ENCODE peak calls at places on chromosomes 11 and 22, in nine cellular contexts. Z is fibroblast of lung; B is DND-41; R is naive thymus-derived CD8-positive, alpha-beta T cell; Y is putamen; X is spleen; F is thoracic aorta; L is GM12891; V is Caco-2. Q is an unnamed sample.
A peak's percentile ranks its signal among the peaks of the same experiment; 100 is the strongest.

GRCh38 chr11:71933141-71933933 is 4.5 kb downstream of the RNF121 start:
- DNase-seq in Z (no peak), B (no peak), R (no peak), Y (no peak), X (no peak), F (no peak), L (no peak), V (no peak), Q (no peak)

GRCh38 chr11:65224939-65225283 is 36.9 kb upstream of the POLA2 start:
- DNase-seq in Z (peak; percentile 72), B (no peak), R (no peak), Y (no peak), X (no peak), F (no peak), L (no peak), V (peak; percentile 86), Q (no peak)

GRCh38 chr11:36953986-36954385 is 355.9 kb upstream of the RAG2 start:
- DNase-seq in Z (no peak), B (no peak), R (no peak), Y (no peak), X (no peak), F (no peak), L (no peak), V (no peak), Q (no peak)

GRCh38 chr11:123166095-123166559 is 28.9 kb downstream of the CLMP start:
- DNase-seq in Z (peak; percentile 93), B (peak; percentile 18), R (no peak), Y (no peak), X (no peak), F (no peak), L (no peak), V (peak; percentile 79), Q (no peak)

GRCh38 chr22:44667276-44667675 is 34.7 kb upstream of the PRR5 start:
- DNase-seq in Z (no peak), B (no peak), R (no peak), Y (no peak), X (no peak), F (no peak), L (no peak), V (no peak), Q (no peak)

GRCh38 chr11:129224538-129224937 is 32.4 kb upstream of the ARHGAP32 start:
- DNase-seq in Z (peak; percentile 16), B (no peak), R (no peak), Y (no peak), X (no peak), F (no peak), L (no peak), V (no peak), Q (no peak)

GRCh38 chr11:70666336-70666735 is 268.0 kb downstream of the CTTN start:
- DNase-seq in Z (no peak), B (peak; percentile 49), R (no peak), Y (no peak), X (no peak), F (no peak), L (no peak), V (no peak), Q (no peak)

GRCh38 chr11:35579557-35580396 is 38.5 kb upstream of the FJX1 start:
- DNase-seq in Z (peak; percentile 87), B (no peak), R (no peak), Y (no peak), X (no peak), F (no peak), L (no peak), V (no peak), Q (no peak)

GRCh38 chr11:9692696-9693095 is 28.8 kb downstream of the SWAP70 start:
- DNase-seq in Z (no peak), B (no peak), R (no peak), Y (no peak), X (no peak), F (no peak), L (no peak), V (no peak), Q (no peak)

GRCh38 chr11:62747475-62748160 is 6.3 kb downstream of the ZBTB3 start:
- DNase-seq in Z (no peak), B (no peak), R (no peak), Y (no peak), X (no peak), F (no peak), L (no peak), V (no peak), Q (no peak)

GRCh38 chr11:45779602-45780001 is 25.3 kb upstream of the SLC35C1 start:
- DNase-seq in Z (no peak), B (no peak), R (no peak), Y (no peak), X (no peak), F (no peak), L (no peak), V (no peak), Q (no peak)

GRCh38 chr22:32219030-32219429 is 14.2 kb upstream of the RFPL2 start:
- DNase-seq in Z (no peak), B (no peak), R (no peak), Y (no peak), X (no peak), F (no peak), L (no peak), V (no peak), Q (no peak)

Q was measured in NCI-H345.